ENCODE peak calls at places on chromosomes 16 and 17, in eight cellular contexts. One of them, this sample, is unnamed.

GRCh38 chr16:24652209-24652712 is 77.2 kb upstream of the TNRC6A start:
- DNase-seq in bronchial epithelial cell: no peak
- DNase-seq in stimulated activated CD8-positive, alpha-beta memory T cell treated with anti-CD3 and anti-CD28 coated beads, Interleukin-4, amount 100 ng/mL, for 4 hours: no peak
- DNase-seq in stimulated activated naive CD8-positive, alpha-beta T cell treated with anti-CD3 and anti-CD28 coated beads, Interleukin-15, Interleukin-2, amounts not matched to agents 100 U/mL and 50 U/mL, for 24 hours: no peak
- DNase-seq in left colon: no peak
- DNase-seq in activated naive CD4-positive, alpha-beta T cell treated with anti-CD3 and anti-CD28 coated beads, Interleukin-2, amount 50 U/mL, for 16 hours: no peak
- DNase-seq in T-helper 2 cell: no peak
- DNase-seq in LoVo: no peak
- DNase-seq in this sample: no peak

GRCh38 chr16:75198135-75198600 is 8.8 kb downstream of the CTRB2 start:
- DNase-seq in bronchial epithelial cell: no peak
- DNase-seq in stimulated activated CD8-positive, alpha-beta memory T cell treated with anti-CD3 and anti-CD28 coated beads, Interleukin-4, amount 100 ng/mL, for 4 hours: no peak
- DNase-seq in stimulated activated naive CD8-positive, alpha-beta T cell treated with anti-CD3 and anti-CD28 coated beads, Interleukin-15, Interleukin-2, amounts not matched to agents 100 U/mL and 50 U/mL, for 24 hours: no peak
- DNase-seq in left colon: no peak
- DNase-seq in activated naive CD4-positive, alpha-beta T cell treated with anti-CD3 and anti-CD28 coated beads, Interleukin-2, amount 50 U/mL, for 16 hours: no peak
- DNase-seq in T-helper 2 cell: no peak
- DNase-seq in LoVo: no peak
- DNase-seq in this sample: no peak

GRCh38 chr17:77961741-77962140 is 3.2 kb downstream of the TNRC6C start:
- DNase-seq in bronchial epithelial cell: no peak
- DNase-seq in stimulated activated CD8-positive, alpha-beta memory T cell treated with anti-CD3 and anti-CD28 coated beads, Interleukin-4, amount 100 ng/mL, for 4 hours: no peak
- DNase-seq in stimulated activated naive CD8-positive, alpha-beta T cell treated with anti-CD3 and anti-CD28 coated beads, Interleukin-15, Interleukin-2, amounts not matched to agents 100 U/mL and 50 U/mL, for 24 hours: no peak
- DNase-seq in left colon: no peak
- DNase-seq in activated naive CD4-positive, alpha-beta T cell treated with anti-CD3 and anti-CD28 coated beads, Interleukin-2, amount 50 U/mL, for 16 hours: no peak
- DNase-seq in T-helper 2 cell: no peak
- DNase-seq in LoVo: no peak
- DNase-seq in this sample: no peak

GRCh38 chr17:77363821-77364361 is 223.1 kb downstream of the SEC14L1 start:
- DNase-seq in bronchial epithelial cell: no peak
- DNase-seq in stimulated activated CD8-positive, alpha-beta memory T cell treated with anti-CD3 and anti-CD28 coated beads, Interleukin-4, amount 100 ng/mL, for 4 hours: no peak
- DNase-seq in stimulated activated naive CD8-positive, alpha-beta T cell treated with anti-CD3 and anti-CD28 coated beads, Interleukin-15, Interleukin-2, amounts not matched to agents 100 U/mL and 50 U/mL, for 24 hours: peak
- DNase-seq in left colon: no peak
- DNase-seq in activated naive CD4-positive, alpha-beta T cell treated with anti-CD3 and anti-CD28 coated beads, Interleukin-2, amount 50 U/mL, for 16 hours: peak
- DNase-seq in T-helper 2 cell: no peak
- DNase-seq in LoVo: no peak
- DNase-seq in this sample: peak

GRCh38 chr17:34584805-34585416 is 5.5 kb downstream of the TMEM132E start:
- DNase-seq in bronchial epithelial cell: peak
- DNase-seq in stimulated activated CD8-positive, alpha-beta memory T cell treated with anti-CD3 and anti-CD28 coated beads, Interleukin-4, amount 100 ng/mL, for 4 hours: no peak
- DNase-seq in stimulated activated naive CD8-positive, alpha-beta T cell treated with anti-CD3 and anti-CD28 coated beads, Interleukin-15, Interleukin-2, amounts not matched to agents 100 U/mL and 50 U/mL, for 24 hours: no peak
- DNase-seq in left colon: no peak
- DNase-seq in activated naive CD4-positive, alpha-beta T cell treated with anti-CD3 and anti-CD28 coated beads, Interleukin-2, amount 50 U/mL, for 16 hours: no peak
- DNase-seq in T-helper 2 cell: no peak
- DNase-seq in LoVo: peak
- DNase-seq in this sample: peak

GRCh38 chr17:56861899-56862298 is 27.9 kb downstream of the DGKE start:
- DNase-seq in bronchial epithelial cell: no peak
- DNase-seq in stimulated activated CD8-positive, alpha-beta memory T cell treated with anti-CD3 and anti-CD28 coated beads, Interleukin-4, amount 100 ng/mL, for 4 hours: no peak
- DNase-seq in stimulated activated naive CD8-positive, alpha-beta T cell treated with anti-CD3 and anti-CD28 coated beads, Interleukin-15, Interleukin-2, amounts not matched to agents 100 U/mL and 50 U/mL, for 24 hours: no peak
- DNase-seq in left colon: no peak
- DNase-seq in activated naive CD4-positive, alpha-beta T cell treated with anti-CD3 and anti-CD28 coated beads, Interleukin-2, amount 50 U/mL, for 16 hours: no peak
- DNase-seq in T-helper 2 cell: no peak
- DNase-seq in LoVo: no peak
- DNase-seq in this sample: no peak

GRCh38 chr16:67833035-67833417 is 9.1 kb upstream of the THAP11 start:
- DNase-seq in bronchial epithelial cell: peak
- DNase-seq in stimulated activated CD8-positive, alpha-beta memory T cell treated with anti-CD3 and anti-CD28 coated beads, Interleukin-4, amount 100 ng/mL, for 4 hours: no peak
- DNase-seq in stimulated activated naive CD8-positive, alpha-beta T cell treated with anti-CD3 and anti-CD28 coated beads, Interleukin-15, Interleukin-2, amounts not matched to agents 100 U/mL and 50 U/mL, for 24 hours: peak
- DNase-seq in left colon: no peak
- DNase-seq in activated naive CD4-positive, alpha-beta T cell treated with anti-CD3 and anti-CD28 coated beads, Interleukin-2, amount 50 U/mL, for 16 hours: no peak
- DNase-seq in T-helper 2 cell: no peak
- DNase-seq in LoVo: peak
- DNase-seq in this sample: peak

GRCh38 chr16:48556913-48557351 is 53.0 kb downstream of the N4BP1 start:
- DNase-seq in bronchial epithelial cell: peak
- DNase-seq in stimulated activated CD8-positive, alpha-beta memory T cell treated with anti-CD3 and anti-CD28 coated beads, Interleukin-4, amount 100 ng/mL, for 4 hours: no peak
- DNase-seq in stimulated activated naive CD8-positive, alpha-beta T cell treated with anti-CD3 and anti-CD28 coated beads, Interleukin-15, Interleukin-2, amounts not matched to agents 100 U/mL and 50 U/mL, for 24 hours: peak
- DNase-seq in left colon: no peak
- DNase-seq in activated naive CD4-positive, alpha-beta T cell treated with anti-CD3 and anti-CD28 coated beads, Interleukin-2, amount 50 U/mL, for 16 hours: no peak
- DNase-seq in T-helper 2 cell: no peak
- DNase-seq in LoVo: no peak
- DNase-seq in this sample: no peak

GRCh38 chr16:58730724-58731370 is 3.3 kb downstream of the GOT2 start:
- DNase-seq in bronchial epithelial cell: no peak
- DNase-seq in stimulated activated CD8-positive, alpha-beta memory T cell treated with anti-CD3 and anti-CD28 coated beads, Interleukin-4, amount 100 ng/mL, for 4 hours: no peak
- DNase-seq in stimulated activated naive CD8-positive, alpha-beta T cell treated with anti-CD3 and anti-CD28 coated beads, Interleukin-15, Interleukin-2, amounts not matched to agents 100 U/mL and 50 U/mL, for 24 hours: no peak
- DNase-seq in left colon: no peak
- DNase-seq in activated naive CD4-positive, alpha-beta T cell treated with anti-CD3 and anti-CD28 coated beads, Interleukin-2, amount 50 U/mL, for 16 hours: no peak
- DNase-seq in T-helper 2 cell: no peak
- DNase-seq in LoVo: no peak
- DNase-seq in this sample: no peak

GRCh38 chr17:78922876-78923498 is 2.2 kb downstream of the TIMP2 start:
- DNase-seq in bronchial epithelial cell: no peak
- DNase-seq in stimulated activated CD8-positive, alpha-beta memory T cell treated with anti-CD3 and anti-CD28 coated beads, Interleukin-4, amount 100 ng/mL, for 4 hours: no peak
- DNase-seq in stimulated activated naive CD8-positive, alpha-beta T cell treated with anti-CD3 and anti-CD28 coated beads, Interleukin-15, Interleukin-2, amounts not matched to agents 100 U/mL and 50 U/mL, for 24 hours: no peak
- DNase-seq in left colon: no peak
- DNase-seq in activated naive CD4-positive, alpha-beta T cell treated with anti-CD3 and anti-CD28 coated beads, Interleukin-2, amount 50 U/mL, for 16 hours: no peak
- DNase-seq in T-helper 2 cell: no peak
- DNase-seq in LoVo: no peak
- DNase-seq in this sample: no peak

GRCh38 chr16:54912720-54913119 is 17.9 kb upstream of the IRX5 start:
- DNase-seq in bronchial epithelial cell: no peak
- DNase-seq in stimulated activated CD8-positive, alpha-beta memory T cell treated with anti-CD3 and anti-CD28 coated beads, Interleukin-4, amount 100 ng/mL, for 4 hours: no peak
- DNase-seq in stimulated activated naive CD8-positive, alpha-beta T cell treated with anti-CD3 and anti-CD28 coated beads, Interleukin-15, Interleukin-2, amounts not matched to agents 100 U/mL and 50 U/mL, for 24 hours: no peak
- DNase-seq in left colon: no peak
- DNase-seq in activated naive CD4-positive, alpha-beta T cell treated with anti-CD3 and anti-CD28 coated beads, Interleukin-2, amount 50 U/mL, for 16 hours: no peak
- DNase-seq in T-helper 2 cell: no peak
- DNase-seq in LoVo: no peak
- DNase-seq in this sample: no peak

GRCh38 chr17:50350733-50351132 is 4.8 kb downstream of the XYLT2 start:
- DNase-seq in bronchial epithelial cell: no peak
- DNase-seq in stimulated activated CD8-positive, alpha-beta memory T cell treated with anti-CD3 and anti-CD28 coated beads, Interleukin-4, amount 100 ng/mL, for 4 hours: no peak
- DNase-seq in stimulated activated naive CD8-positive, alpha-beta T cell treated with anti-CD3 and anti-CD28 coated beads, Interleukin-15, Interleukin-2, amounts not matched to agents 100 U/mL and 50 U/mL, for 24 hours: no peak
- DNase-seq in left colon: peak
- DNase-seq in activated naive CD4-positive, alpha-beta T cell treated with anti-CD3 and anti-CD28 coated beads, Interleukin-2, amount 50 U/mL, for 16 hours: no peak
- DNase-seq in T-helper 2 cell: no peak
- DNase-seq in LoVo: no peak
- DNase-seq in this sample: no peak

GRCh38 chr17:5718751-5719150 is 134.4 kb upstream of the NLRP1 start:
- DNase-seq in bronchial epithelial cell: no peak
- DNase-seq in stimulated activated CD8-positive, alpha-beta memory T cell treated with anti-CD3 and anti-CD28 coated beads, Interleukin-4, amount 100 ng/mL, for 4 hours: no peak
- DNase-seq in stimulated activated naive CD8-positive, alpha-beta T cell treated with anti-CD3 and anti-CD28 coated beads, Interleukin-15, Interleukin-2, amounts not matched to agents 100 U/mL and 50 U/mL, for 24 hours: no peak
- DNase-seq in left colon: no peak
- DNase-seq in activated naive CD4-positive, alpha-beta T cell treated with anti-CD3 and anti-CD28 coated beads, Interleukin-2, amount 50 U/mL, for 16 hours: no peak
- DNase-seq in T-helper 2 cell: no peak
- DNase-seq in LoVo: no peak
- DNase-seq in this sample: no peak

GRCh38 chr17:58756246-58757161 is 850 bp downstream of the PPM1E start:
- DNase-seq in bronchial epithelial cell: no peak
- DNase-seq in stimulated activated CD8-positive, alpha-beta memory T cell treated with anti-CD3 and anti-CD28 coated beads, Interleukin-4, amount 100 ng/mL, for 4 hours: no peak
- DNase-seq in stimulated activated naive CD8-positive, alpha-beta T cell treated with anti-CD3 and anti-CD28 coated beads, Interleukin-15, Interleukin-2, amounts not matched to agents 100 U/mL and 50 U/mL, for 24 hours: peak
- DNase-seq in left colon: no peak
- DNase-seq in activated naive CD4-positive, alpha-beta T cell treated with anti-CD3 and anti-CD28 coated beads, Interleukin-2, amount 50 U/mL, for 16 hours: peak
- DNase-seq in T-helper 2 cell: no peak
- DNase-seq in LoVo: no peak
- DNase-seq in this sample: no peak

GRCh38 chr17:21246698-21247097 is 6.5 kb downstream of the NATD1 start:
- DNase-seq in bronchial epithelial cell: no peak
- DNase-seq in stimulated activated CD8-positive, alpha-beta memory T cell treated with anti-CD3 and anti-CD28 coated beads, Interleukin-4, amount 100 ng/mL, for 4 hours: no peak
- DNase-seq in stimulated activated naive CD8-positive, alpha-beta T cell treated with anti-CD3 and anti-CD28 coated beads, Interleukin-15, Interleukin-2, amounts not matched to agents 100 U/mL and 50 U/mL, for 24 hours: no peak
- DNase-seq in left colon: no peak
- DNase-seq in activated naive CD4-positive, alpha-beta T cell treated with anti-CD3 and anti-CD28 coated beads, Interleukin-2, amount 50 U/mL, for 16 hours: no peak
- DNase-seq in T-helper 2 cell: no peak
- DNase-seq in LoVo: no peak
- DNase-seq in this sample: no peak